ENCODE peak calls at places on chromosomes 3 and 15, in seven cellular contexts. One of them, this sample, is unnamed. For H3K36me3 and H3K9me3, the result is how much of the 10 kb centered on the place peaks cover.

GRCh38 chr15:92811514-92811913 is 88.6 kb upstream of the CHD2 start:
- DNase-seq in NT2/D1: no peak
- DNase-seq in esophagus squamous epithelium: no peak
- DNase-seq in lower lobe of right lung: no peak
- DNase-seq in neural progenitor cell: no peak
- DNase-seq in ovary: no peak
- DNase-seq in CD8-positive, alpha-beta memory T cell: no peak
- DNase-seq in this sample: no peak

GRCh38 chr3:45993421-45994027 is 2.1 kb downstream of the FYCO1 start:
- DNase-seq in NT2/D1: no peak
- DNase-seq in esophagus squamous epithelium: no peak
- DNase-seq in lower lobe of right lung: no peak
- DNase-seq in neural progenitor cell: no peak
- DNase-seq in ovary: no peak
- DNase-seq in CD8-positive, alpha-beta memory T cell: peak
- DNase-seq in this sample: peak

GRCh38 chr3:50154476-50154839 is 666 bp upstream of the SEMA3F start:
- DNase-seq in NT2/D1: no peak
- DNase-seq in esophagus squamous epithelium: no peak
- DNase-seq in lower lobe of right lung: peak
- DNase-seq in neural progenitor cell: no peak
- DNase-seq in ovary: no peak
- DNase-seq in CD8-positive, alpha-beta memory T cell: no peak
- DNase-seq in this sample: no peak

GRCh38 chr15:32979710-32980109 is 214.8 kb downstream of the FMN1 start:
- DNase-seq in NT2/D1: no peak
- DNase-seq in esophagus squamous epithelium: no peak
- DNase-seq in lower lobe of right lung: no peak
- DNase-seq in neural progenitor cell: peak
- DNase-seq in ovary: no peak
- DNase-seq in CD8-positive, alpha-beta memory T cell: no peak
- DNase-seq in this sample: no peak

GRCh38 chr3:185423178-185423577 is 60.2 kb downstream of the MAP3K13 start:
- DNase-seq in NT2/D1: no peak
- DNase-seq in esophagus squamous epithelium: no peak
- DNase-seq in lower lobe of right lung: no peak
- DNase-seq in neural progenitor cell: no peak
- DNase-seq in ovary: no peak
- DNase-seq in CD8-positive, alpha-beta memory T cell: no peak
- DNase-seq in this sample: no peak

GRCh38 chr15:39788108-39788507 is 5.5 kb upstream of the FSIP1 start:
- DNase-seq in NT2/D1: no peak
- DNase-seq in esophagus squamous epithelium: no peak
- DNase-seq in lower lobe of right lung: no peak
- DNase-seq in neural progenitor cell: no peak
- DNase-seq in ovary: no peak
- DNase-seq in CD8-positive, alpha-beta memory T cell: no peak
- DNase-seq in this sample: no peak

GRCh38 chr3:178603735-178604134 is 67.5 kb downstream of the KCNMB2 start:
- DNase-seq in NT2/D1: no peak
- DNase-seq in esophagus squamous epithelium: no peak
- DNase-seq in lower lobe of right lung: no peak
- DNase-seq in neural progenitor cell: no peak
- DNase-seq in ovary: no peak
- DNase-seq in CD8-positive, alpha-beta memory T cell: no peak
- DNase-seq in this sample: no peak

GRCh38 chr15:62549345-62549970 is 384.4 kb upstream of the C2CD4B start:
- DNase-seq in NT2/D1: peak
- DNase-seq in esophagus squamous epithelium: no peak
- DNase-seq in lower lobe of right lung: no peak
- DNase-seq in neural progenitor cell: peak
- DNase-seq in ovary: no peak
- DNase-seq in CD8-positive, alpha-beta memory T cell: no peak
- DNase-seq in this sample: no peak

GRCh38 chr3:178712247-178712646 is 176.0 kb downstream of the KCNMB2 start:
- DNase-seq in NT2/D1: no peak
- DNase-seq in esophagus squamous epithelium: no peak
- DNase-seq in lower lobe of right lung: no peak
- DNase-seq in neural progenitor cell: no peak
- DNase-seq in ovary: no peak
- DNase-seq in CD8-positive, alpha-beta memory T cell: no peak
- DNase-seq in this sample: no peak

GRCh38 chr3:182238141-182238540 is 526.4 kb downstream of the SOX2 start:
- DNase-seq in NT2/D1: peak
- DNase-seq in esophagus squamous epithelium: no peak
- DNase-seq in lower lobe of right lung: no peak
- DNase-seq in neural progenitor cell: peak
- DNase-seq in ovary: no peak
- DNase-seq in CD8-positive, alpha-beta memory T cell: no peak
- DNase-seq in this sample: no peak

GRCh38 chr15:34119291-34119690 is 17.4 kb downstream of the PGBD4 start:
- DNase-seq in NT2/D1: no peak
- DNase-seq in esophagus squamous epithelium: no peak
- DNase-seq in lower lobe of right lung: no peak
- DNase-seq in neural progenitor cell: no peak
- DNase-seq in ovary: no peak
- DNase-seq in CD8-positive, alpha-beta memory T cell: no peak
- DNase-seq in this sample: no peak

GRCh38 chr15:30923429-30923828 is 19.7 kb downstream of the FAN1 start:
- DNase-seq in NT2/D1: no peak
- DNase-seq in esophagus squamous epithelium: no peak
- DNase-seq in lower lobe of right lung: no peak
- DNase-seq in neural progenitor cell: peak
- DNase-seq in ovary: no peak
- DNase-seq in CD8-positive, alpha-beta memory T cell: no peak
- DNase-seq in this sample: no peak

GRCh38 chr15:30926161-30926560 is 22.4 kb downstream of the FAN1 start:
- DNase-seq in NT2/D1: no peak
- DNase-seq in esophagus squamous epithelium: no peak
- DNase-seq in lower lobe of right lung: no peak
- DNase-seq in neural progenitor cell: no peak
- DNase-seq in ovary: no peak
- DNase-seq in CD8-positive, alpha-beta memory T cell: no peak
- DNase-seq in this sample: no peak

GRCh38 chr15:30922469-30923311 is 19.0 kb downstream of the FAN1 start:
- DNase-seq in NT2/D1: peak
- DNase-seq in esophagus squamous epithelium: no peak
- DNase-seq in lower lobe of right lung: no peak
- DNase-seq in neural progenitor cell: peak
- DNase-seq in ovary: no peak
- DNase-seq in CD8-positive, alpha-beta memory T cell: no peak
- DNase-seq in this sample: no peak

GRCh38 chr15:30925686-30926085 is 22.0 kb downstream of the FAN1 start:
- DNase-seq in NT2/D1: no peak
- DNase-seq in esophagus squamous epithelium: no peak
- DNase-seq in lower lobe of right lung: no peak
- DNase-seq in neural progenitor cell: no peak
- DNase-seq in ovary: no peak
- DNase-seq in CD8-positive, alpha-beta memory T cell: no peak
- DNase-seq in this sample: no peak

DNA sequence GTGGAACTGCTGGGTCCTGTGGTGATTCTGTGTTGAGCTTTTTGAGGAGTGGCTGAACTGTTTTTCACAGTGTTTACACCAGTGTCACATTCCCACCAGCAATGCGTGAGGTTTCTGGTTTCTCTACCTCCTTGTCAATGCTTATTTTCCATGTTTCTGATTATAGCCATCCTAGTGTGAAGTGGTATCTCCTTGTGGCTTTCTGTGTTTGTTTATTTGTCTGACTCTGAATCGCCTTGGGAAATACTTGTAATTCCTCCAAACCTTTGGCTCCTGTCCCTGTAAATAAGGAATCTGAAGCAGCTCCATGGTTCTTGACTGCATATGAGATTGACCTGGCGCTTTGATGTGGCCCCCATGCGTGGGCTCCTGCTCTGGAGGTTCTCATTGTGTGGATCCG is 20.6 kb downstream of the FAN1 start:
- DNase-seq in NT2/D1: no peak
- DNase-seq in esophagus squamous epithelium: no peak
- DNase-seq in lower lobe of right lung: no peak
- DNase-seq in neural progenitor cell: no peak
- DNase-seq in ovary: no peak
- DNase-seq in CD8-positive, alpha-beta memory T cell: no peak
- DNase-seq in this sample: no peak
- H3K36me3 ChIP-seq in NT2/D1: half or more
- H3K36me3 ChIP-seq in esophagus squamous epithelium: under half
- H3K36me3 ChIP-seq in lower lobe of right lung: half or more
- H3K36me3 ChIP-seq in neural progenitor cell: under half
- H3K36me3 ChIP-seq in ovary: under half
- H3K36me3 ChIP-seq in CD8-positive, alpha-beta memory T cell: under half
- H3K36me3 ChIP-seq in this sample: half or more

GRCh38 chr15:74172751-74173544 is 562 bp upstream of the ISLR start:
- DNase-seq in NT2/D1: no peak
- DNase-seq in esophagus squamous epithelium: no peak
- DNase-seq in lower lobe of right lung: peak
- DNase-seq in neural progenitor cell: peak
- DNase-seq in ovary: peak
- DNase-seq in CD8-positive, alpha-beta memory T cell: no peak
- DNase-seq in this sample: no peak
- H3K4me3 ChIP-seq in NT2/D1: no peak
- H3K4me3 ChIP-seq in esophagus squamous epithelium: no peak
- H3K4me3 ChIP-seq in lower lobe of right lung: peak
- H3K4me3 ChIP-seq in neural progenitor cell: no peak
- H3K4me3 ChIP-seq in ovary: peak
- H3K4me3 ChIP-seq in CD8-positive, alpha-beta memory T cell: no peak
- H3K4me3 ChIP-seq in this sample: no peak

GRCh38 chr3:188557230-188557629 is 403.3 kb downstream of the LPP start:
- DNase-seq in NT2/D1: no peak
- DNase-seq in esophagus squamous epithelium: no peak
- DNase-seq in lower lobe of right lung: no peak
- DNase-seq in neural progenitor cell: no peak
- DNase-seq in ovary: no peak
- DNase-seq in CD8-positive, alpha-beta memory T cell: no peak
- DNase-seq in this sample: no peak
- H3K9me3 ChIP-seq in NT2/D1: under half
- H3K9me3 ChIP-seq in esophagus squamous epithelium: under half
- H3K9me3 ChIP-seq in lower lobe of right lung: under half
- H3K9me3 ChIP-seq in neural progenitor cell: under half
- H3K9me3 ChIP-seq in ovary: under half
- H3K9me3 ChIP-seq in CD8-positive, alpha-beta memory T cell: under half
- H3K9me3 ChIP-seq in this sample: under half

DNA sequence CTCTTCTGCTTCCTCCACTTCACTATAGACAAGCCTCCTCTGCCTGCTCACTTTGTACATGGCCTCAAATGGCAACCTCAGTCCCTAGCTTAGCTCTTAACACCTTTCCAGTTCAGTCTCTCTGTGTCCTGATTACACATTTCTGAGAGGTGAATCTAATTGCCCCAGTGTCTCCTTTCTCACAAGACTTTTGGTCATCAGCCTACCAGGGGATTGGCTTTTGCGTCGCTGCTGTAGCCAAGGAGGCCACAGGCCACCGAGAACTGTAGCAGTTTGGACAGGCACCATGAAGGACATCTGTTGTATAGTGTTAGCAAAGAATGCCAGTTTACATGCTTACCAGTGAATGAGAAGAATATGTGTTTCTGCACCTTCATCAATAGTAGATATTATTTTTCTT is 8.5 kb downstream of the IREB2 start:
- DNase-seq in NT2/D1: no peak
- DNase-seq in esophagus squamous epithelium: no peak
- DNase-seq in lower lobe of right lung: no peak
- DNase-seq in neural progenitor cell: no peak
- DNase-seq in ovary: no peak
- DNase-seq in CD8-positive, alpha-beta memory T cell: no peak
- DNase-seq in this sample: no peak
- H3K36me3 ChIP-seq in NT2/D1: half or more
- H3K36me3 ChIP-seq in esophagus squamous epithelium: under half
- H3K36me3 ChIP-seq in lower lobe of right lung: half or more
- H3K36me3 ChIP-seq in neural progenitor cell: under half
- H3K36me3 ChIP-seq in ovary: under half
- H3K36me3 ChIP-seq in CD8-positive, alpha-beta memory T cell: under half
- H3K36me3 ChIP-seq in this sample: under half

DNA sequence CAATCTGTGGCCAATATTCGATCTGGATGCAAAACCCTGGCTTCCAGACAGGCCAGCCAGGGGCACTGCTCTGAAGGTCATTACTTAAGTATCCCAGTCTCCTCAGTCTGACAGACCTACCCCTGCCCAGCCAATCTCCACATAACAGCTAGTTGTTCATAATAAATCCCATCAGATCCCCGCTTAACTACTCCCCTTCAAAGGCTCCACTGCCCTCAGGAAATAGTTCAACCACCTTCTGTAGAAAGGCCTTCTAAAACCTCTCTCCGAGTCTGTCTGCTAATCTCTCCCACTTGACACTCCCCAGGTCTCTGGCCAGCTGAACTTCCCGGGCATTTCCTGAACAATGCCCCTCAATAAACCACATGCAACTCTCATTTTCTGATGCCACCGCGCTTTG is 6.1 kb downstream of the PRC1 start:
- DNase-seq in NT2/D1: no peak
- DNase-seq in esophagus squamous epithelium: no peak
- DNase-seq in lower lobe of right lung: no peak
- DNase-seq in neural progenitor cell: no peak
- DNase-seq in ovary: no peak
- DNase-seq in CD8-positive, alpha-beta memory T cell: no peak
- DNase-seq in this sample: no peak
- H3K4me3 ChIP-seq in NT2/D1: no peak
- H3K4me3 ChIP-seq in esophagus squamous epithelium: no peak
- H3K4me3 ChIP-seq in lower lobe of right lung: no peak
- H3K4me3 ChIP-seq in neural progenitor cell: no peak
- H3K4me3 ChIP-seq in ovary: no peak
- H3K4me3 ChIP-seq in CD8-positive, alpha-beta memory T cell: no peak
- H3K4me3 ChIP-seq in this sample: no peak

DNA sequence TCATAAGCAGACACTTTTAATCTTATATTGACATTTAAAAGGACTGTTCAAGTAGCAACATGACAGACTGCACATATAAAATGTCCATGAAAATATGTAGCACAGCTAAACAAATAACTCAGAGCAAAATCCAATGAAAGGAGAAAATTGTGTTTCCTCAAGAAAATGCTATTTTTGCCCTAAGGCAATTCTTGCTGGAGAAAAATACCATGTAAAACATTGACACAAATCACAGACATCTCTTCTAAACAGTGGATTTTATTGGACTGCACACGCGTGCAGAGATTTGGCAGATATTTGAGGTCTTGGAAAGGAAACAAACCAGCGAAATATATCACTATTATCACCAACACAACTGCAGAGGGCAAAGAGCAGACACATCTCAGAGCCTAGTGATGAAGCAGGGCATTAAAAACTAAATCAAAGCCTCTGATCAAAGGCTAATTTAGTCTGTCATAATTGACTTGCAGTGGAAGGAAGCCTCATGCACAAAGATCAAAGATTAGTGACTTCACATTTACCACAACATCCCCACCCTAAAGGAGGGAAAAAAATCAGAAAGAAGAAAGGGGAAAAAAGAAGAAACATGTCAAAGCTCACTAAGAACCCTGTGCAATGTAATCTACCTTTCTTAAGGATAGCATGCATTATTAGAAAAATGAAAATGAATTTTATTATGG is 52.4 kb downstream of the CHL1 start:
- DNase-seq in NT2/D1: no peak
- DNase-seq in esophagus squamous epithelium: no peak
- DNase-seq in lower lobe of right lung: no peak
- DNase-seq in neural progenitor cell: no peak
- DNase-seq in ovary: no peak
- DNase-seq in CD8-positive, alpha-beta memory T cell: no peak
- DNase-seq in this sample: no peak
- H3K9me3 ChIP-seq in NT2/D1: under half
- H3K9me3 ChIP-seq in esophagus squamous epithelium: under half
- H3K9me3 ChIP-seq in lower lobe of right lung: under half
- H3K9me3 ChIP-seq in neural progenitor cell: under half
- H3K9me3 ChIP-seq in ovary: under half
- H3K9me3 ChIP-seq in CD8-positive, alpha-beta memory T cell: under half
- H3K9me3 ChIP-seq in this sample: under half

GRCh38 chr3:172120912-172121311 is 81.5 kb downstream of the FNDC3B start:
- DNase-seq in NT2/D1: no peak
- DNase-seq in esophagus squamous epithelium: no peak
- DNase-seq in lower lobe of right lung: no peak
- DNase-seq in neural progenitor cell: no peak
- DNase-seq in ovary: no peak
- DNase-seq in CD8-positive, alpha-beta memory T cell: no peak
- DNase-seq in this sample: no peak
- H3K36me3 ChIP-seq in NT2/D1: half or more
- H3K36me3 ChIP-seq in esophagus squamous epithelium: under half
- H3K36me3 ChIP-seq in lower lobe of right lung: under half
- H3K36me3 ChIP-seq in neural progenitor cell: under half
- H3K36me3 ChIP-seq in ovary: under half
- H3K36me3 ChIP-seq in CD8-positive, alpha-beta memory T cell: under half
- H3K36me3 ChIP-seq in this sample: under half

This sample was measured in effector memory CD4-positive, alpha-beta T cell.